ENCODE peak calls at places on chromosomes 7 and 10, in nine cellular contexts. N is ACHN; Q is mucosa of gallbladder; O is activated naive CD4-positive, alpha-beta T cell treated with anti-CD3 and anti-CD28 coated beads, Interleukin-2, amount 50 U/mL, for 16 hours; R is GM12892; E is Right ventricle myocardium superior; B is kidney tubule cell; G is HL-60; U is MV-4-11. L is an unnamed sample.

GRCh38 chr7:131170440-131171105 is 157.1 kb upstream of the MKLN1 start:
- DNase-seq in N (peak), Q (no peak), O (no peak), R (no peak), E (no peak), B (peak), G (no peak), U (no peak), L (no peak)

GRCh38 chr7:149692557-149692982 is 80.8 kb downstream of the ZNF467 start:
- DNase-seq in N (no peak), Q (no peak), O (no peak), R (no peak), E (no peak), B (no peak), G (no peak), U (no peak), L (no peak)

GRCh38 chr7:136064098-136064497 is 86.9 kb upstream of the MTPN start:
- DNase-seq in N (no peak), Q (no peak), O (no peak), R (no peak), E (no peak), B (no peak), G (no peak), U (no peak), L (no peak)

GRCh38 chr10:80463868-80464267 is 9.8 kb downstream of the TSPAN14 start:
- DNase-seq in N (no peak), Q (no peak), O (no peak), R (no peak), E (no peak), B (no peak), G (no peak), U (no peak), L (no peak)

GRCh38 chr7:100435401-100436304 is 644 bp downstream of the PPP1R35 start:
- DNase-seq in N (peak), Q (peak), O (peak), R (peak), E (peak), B (peak), G (peak), U (peak), L (no peak)

GRCh38 chr7:116626886-116627285 is 45.1 kb upstream of the MET start:
- DNase-seq in N (no peak), Q (no peak), O (no peak), R (no peak), E (no peak), B (no peak), G (no peak), U (peak), L (no peak)

GRCh38 chr10:4183761-4184261 is 398.8 kb upstream of the KLF6 start:
- DNase-seq in N (no peak), Q (no peak), O (no peak), R (no peak), E (no peak), B (no peak), G (no peak), U (no peak), L (no peak)

GRCh38 chr7:129702316-129702715 is 90.8 kb downstream of the NRF1 start:
- DNase-seq in N (no peak), Q (no peak), O (no peak), R (no peak), E (no peak), B (no peak), G (no peak), U (no peak), L (no peak)

GRCh38 chr7:117982071-117983055 is 109.1 kb upstream of the CTTNBP2 start:
- DNase-seq in N (no peak), Q (no peak), O (no peak), R (no peak), E (no peak), B (no peak), G (no peak), U (peak), L (peak)

GRCh38 chr7:72435366-72435765 is 23.2 kb upstream of the CALN1 start:
- DNase-seq in N (no peak), Q (no peak), O (no peak), R (no peak), E (peak), B (no peak), G (no peak), U (no peak), L (no peak)

GRCh38 chr7:130386876-130387275 is 6.6 kb downstream of the CPA1 start:
- DNase-seq in N (no peak), Q (no peak), O (no peak), R (no peak), E (no peak), B (peak), G (no peak), U (no peak), L (no peak)

GRCh38 chr7:24216576-24217116 is 67.3 kb upstream of the NPY start:
- DNase-seq in N (no peak), Q (no peak), O (no peak), R (no peak), E (no peak), B (no peak), G (no peak), U (no peak), L (no peak)

GRCh38 chr7:112726076-112726475 is 64.1 kb downstream of the TMEM168 start:
- DNase-seq in N (no peak), Q (no peak), O (no peak), R (no peak), E (no peak), B (peak), G (no peak), U (peak), L (no peak)

GRCh38 chr7:40199076-40199802 is 64.4 kb downstream of the SUGCT start:
- DNase-seq in N (peak), Q (no peak), O (no peak), R (no peak), E (no peak), B (peak), G (no peak), U (no peak), L (no peak)

GRCh38 chr7:24911213-24911603 is 68.8 kb downstream of the OSBPL3 start:
- DNase-seq in N (no peak), Q (no peak), O (no peak), R (no peak), E (no peak), B (no peak), G (no peak), U (peak), L (no peak)

GRCh38 chr10:51250278-51250914 is 176.1 kb downstream of the PRKG1 start:
- DNase-seq in N (no peak), Q (no peak), O (no peak), R (no peak), E (no peak), B (no peak), G (no peak), U (no peak), L (no peak)